ENCODE peak calls at places on chromosomes 11 and 22, in four cellular contexts. P, A, S and F are unnamed samples.

GRCh38 chr22:10727393-10727792 is 4800.6 kb upstream of the OR11H1 start:
- DNase-seq in A (no peak), S (no peak), P (no peak), F (no peak)

GRCh38 chr11:66981976-66982578 is 7.0 kb downstream of the C11orf86 start:
- DNase-seq in S (no peak), P (peak; percentile 95), A (peak; percentile 89), F (peak; percentile 92)

GRCh38 chr11:110463153-110463552 is 33.4 kb downstream of the FDX1 start:
- DNase-seq in P (peak; percentile 12), S (no peak), A (peak; percentile 72), F (peak; percentile 20)

GRCh38 chr11:13249992-13250391 is 27.6 kb upstream of the BMAL1 start:
- DNase-seq in P (no peak), S (no peak), A (no peak), F (no peak)

GRCh38 chr11:25667871-25668270 is 664.1 kb upstream of the ANO3 start:
- DNase-seq in S (no peak), P (no peak), A (no peak), F (no peak)

GRCh38 chr22:31122532-31123291 is at the start of gene INPP5J:
- DNase-seq in A (peak; percentile 37), S (no peak), P (peak; percentile 48), F (no peak)

GRCh38 chr11:134441706-134442105 is 29.7 kb upstream of the B3GAT1 start:
- DNase-seq in S (no peak), P (no peak), A (no peak), F (no peak)

GRCh38 chr22:47215851-47216250 is 453.4 kb downstream of the TBC1D22A start:
- DNase-seq in S (no peak), A (no peak), P (no peak), F (no peak)

GRCh38 chr11:15106201-15106965 is 8.3 kb upstream of the INSC start:
- DNase-seq in A (peak; percentile 51), S (no peak), P (no peak), F (peak; percentile 74)

GRCh38 chr11:116500833-116501622 is 271.8 kb downstream of the BUD13 start:
- DNase-seq in A (no peak), S (no peak), P (no peak), F (no peak)

GRCh38 chr11:8721740-8722139 is 39.1 kb downstream of the RPL27A start:
- DNase-seq in S (no peak), A (peak; percentile 70), P (peak; percentile 16), F (no peak)

GRCh38 chr11:75056806-75057205 is 39.9 kb downstream of the OR2AT4 start:
- DNase-seq in S (no peak), P (no peak), A (no peak), F (no peak)

GRCh38 chr11:68889948-68890446 is 13.6 kb downstream of the MRPL21 start:
- DNase-seq in A (peak; percentile 94), S (no peak), P (no peak), F (peak; percentile 10)

GRCh38 chr11:60922906-60923305 is 1.4 kb upstream of the TMEM132A start:
- DNase-seq in P (no peak), S (no peak), A (no peak), F (no peak)

GRCh38 chr11:121104223-121104831 is 3.3 kb downstream of the TECTA start:
- DNase-seq in A (no peak), P (no peak), S (no peak), F (no peak)

GRCh38 chr11:14644396-14645246 is 1.0 kb downstream of the PDE3B start:
- DNase-seq in A (peak; percentile 9), S (peak; percentile 28), P (no peak), F (no peak)

GRCh38 chr11:61580292-61580888 is 486 bp downstream of the SYT7 start:
- DNase-seq in A (no peak), P (peak; percentile 55), S (no peak), F (no peak)

GRCh38 chr11:75208444-75208843 is 32.1 kb upstream of the TPBGL start:
- DNase-seq in P (no peak), A (no peak), S (no peak), F (no peak)

GRCh38 chr22:37177221-37177620 is 10.8 kb downstream of the C1QTNF6 start:
- DNase-seq in P (no peak), A (no peak), S (no peak), F (no peak)

GRCh38 chr11:115941481-115941993 is 437.3 kb upstream of the CADM1 start:
- DNase-seq in S (no peak), A (no peak), P (no peak), F (peak; percentile 93)

GRCh38 chr22:21972293-21972779 is 10.3 kb downstream of the TOP3B start:
- DNase-seq in P (no peak), A (peak; percentile 33), S (peak; percentile 29), F (peak; percentile 39)

GRCh38 chr11:80487952-80488351 is 1047.1 kb upstream of the TENM4 start:
- DNase-seq in A (no peak), P (no peak), S (no peak), F (no peak)

GRCh38 chr11:18277560-18278271 is 11.7 kb downstream of the SAA1 start:
- DNase-seq in P (no peak), S (no peak), A (no peak), F (no peak)

GRCh38 chr11:65471410-65471762 is 27.5 kb upstream of the MALAT1 start:
- DNase-seq in P (peak; percentile 78), A (peak; percentile 80), S (no peak), F (peak; percentile 80)

GRCh38 chr11:120513436-120514315 is 2.1 kb downstream of the GRIK4 start:
- DNase-seq in S (no peak), P (no peak), A (no peak), F (no peak)

DNA sequence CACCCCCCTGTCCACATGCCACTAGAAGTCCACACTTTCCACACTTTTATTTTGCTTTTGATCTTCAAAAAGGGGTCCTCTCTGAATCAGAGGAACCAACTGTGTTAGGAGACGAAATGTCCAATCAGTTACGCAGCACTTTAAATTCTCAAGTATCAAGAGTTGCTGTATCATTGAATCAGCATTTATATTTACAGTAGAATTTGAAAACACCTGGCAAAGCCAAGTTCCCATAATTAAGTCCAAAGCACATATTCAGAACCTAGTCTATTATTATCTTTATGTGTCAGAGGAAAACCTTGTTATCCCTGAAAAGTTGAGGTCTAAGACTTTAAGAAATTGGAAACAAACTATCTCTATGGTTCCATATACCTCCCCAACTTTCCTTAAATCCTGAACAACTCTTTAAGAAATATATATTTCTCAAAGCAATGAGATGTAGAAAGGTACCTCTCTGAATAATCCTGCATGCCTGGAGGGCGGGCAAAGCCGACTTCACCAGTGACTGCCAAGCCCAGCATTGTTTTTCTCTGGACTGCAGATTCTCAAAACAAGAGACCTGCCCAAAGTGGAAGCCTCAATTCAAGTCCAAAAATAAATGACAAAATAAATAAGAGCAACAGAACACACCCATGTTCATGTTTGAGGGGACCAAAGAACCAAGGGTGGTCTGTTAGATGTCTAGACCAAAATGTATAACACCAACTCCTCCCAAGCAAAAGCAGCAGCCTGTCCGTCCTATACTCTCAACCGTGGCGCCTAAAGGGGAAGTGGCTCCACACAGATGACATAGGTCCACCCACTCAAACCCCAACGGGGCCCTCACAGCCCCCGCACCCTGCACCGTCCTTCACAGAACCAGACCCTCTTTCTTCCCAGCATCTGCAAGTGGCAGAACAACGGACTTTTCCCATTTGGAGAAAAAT is 76.0 kb upstream of the ARFGAP3 start:
- DNase-seq in S (no peak), A (peak; percentile 28), P (no peak), F (no peak)
- H3K4me3 ChIP-seq in S (no peak overlapping the region), A (peak overlapping the region; percentile 34), P (no peak overlapping the region), F (no peak overlapping the region)

GRCh38 chr22:48618326-48618725 is 1209.3 kb downstream of the BRD1 start:
- DNase-seq in P (no peak), A (no peak), S (no peak), F (no peak)
- H3K4me3 ChIP-seq in P (no peak overlapping the region), A (no peak overlapping the region), S (no peak overlapping the region), F (no peak overlapping the region)

DNA sequence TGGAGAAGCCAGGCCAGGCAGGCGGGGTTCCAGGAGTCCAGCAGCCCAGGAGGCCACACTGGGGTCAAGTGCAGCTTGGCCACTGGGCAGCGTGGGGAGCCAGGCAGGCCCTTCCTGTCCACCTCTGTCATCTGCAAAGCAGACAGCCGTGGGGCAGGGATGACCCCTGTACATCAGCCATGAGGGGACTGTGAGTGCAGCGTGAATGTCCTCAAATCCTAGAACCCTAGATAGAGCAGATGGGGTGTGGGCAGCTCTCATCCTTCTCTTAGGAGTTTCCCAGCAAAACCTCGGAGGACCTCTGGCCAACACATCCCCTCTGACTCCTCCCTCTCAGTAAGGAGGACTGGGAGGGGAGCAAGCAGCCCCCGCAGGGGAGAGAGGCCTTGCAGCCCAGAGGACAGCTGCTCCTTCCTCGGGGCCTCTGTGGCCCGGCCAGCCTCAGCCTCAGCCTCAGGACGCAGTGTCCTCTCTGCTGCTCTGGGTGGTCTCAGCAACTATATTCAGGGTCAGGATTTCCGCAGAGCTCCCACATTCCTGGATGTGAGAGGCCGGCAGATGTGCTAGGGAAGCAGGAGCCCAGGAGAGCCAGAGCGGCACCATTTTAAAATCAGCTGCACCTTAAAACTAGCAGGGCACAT is 820.5 kb downstream of the BRD1 start:
- DNase-seq in A (no peak), S (no peak), P (no peak), F (no peak)
- H3K4me3 ChIP-seq in A (no peak overlapping the region), S (no peak overlapping the region), P (no peak overlapping the region), F (no peak overlapping the region)

DNA sequence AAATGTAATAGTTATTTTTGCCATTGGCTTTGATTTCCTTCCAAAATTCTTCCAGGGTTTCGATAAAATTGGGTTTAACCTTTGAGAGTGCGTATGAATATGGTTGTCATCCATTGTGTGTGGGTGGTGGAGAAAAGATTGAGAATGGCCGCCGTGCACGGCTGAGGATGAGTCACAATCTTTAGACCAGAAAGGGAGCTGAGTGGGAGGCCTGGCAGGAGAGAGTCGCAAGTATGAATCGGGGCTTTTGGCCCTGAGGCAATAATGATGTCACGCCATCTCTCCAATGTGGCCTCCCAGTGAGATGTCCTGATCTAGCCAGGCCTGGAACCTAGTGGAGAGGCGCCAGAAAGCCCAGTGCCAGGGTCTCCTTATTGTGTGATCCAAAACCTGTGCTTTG is 33.1 kb upstream of the SMPD1 start:
- DNase-seq in A (peak; percentile 95), P (peak; percentile 2), S (no peak), F (peak; percentile 92)
- H3K4me3 ChIP-seq in A (no peak overlapping the region), P (no peak overlapping the region), S (no peak overlapping the region), F (no peak overlapping the region)

GRCh38 chr11:86192858-86193257 is 51.7 kb upstream of the EED start:
- DNase-seq in P (no peak), S (no peak), A (no peak), F (no peak)
- H3K4me3 ChIP-seq in P (peak overlapping the region; percentile 20), S (peak overlapping the region; percentile 54), A (no peak overlapping the region), F (no peak overlapping the region)

DNA sequence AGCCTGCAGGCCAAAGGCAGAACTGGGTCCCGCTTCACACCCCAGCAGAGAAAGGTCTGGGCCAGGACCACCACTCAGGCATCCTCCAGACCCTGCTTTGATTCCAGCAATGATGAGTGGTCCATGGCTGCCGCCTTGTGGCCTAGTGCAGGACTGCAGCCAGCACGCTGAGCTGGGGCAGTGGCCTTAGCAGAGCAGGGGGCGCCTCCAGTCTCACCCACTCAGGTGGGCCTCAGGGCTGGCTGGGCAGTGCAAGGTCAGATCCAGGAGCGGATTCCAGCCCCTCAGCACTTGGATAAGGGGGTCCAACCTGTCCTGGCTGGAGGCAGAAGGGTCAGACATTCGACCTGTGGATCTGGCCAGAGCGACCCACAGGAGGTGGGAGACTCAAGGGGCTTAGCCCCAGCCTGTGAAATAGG is 9.6 kb upstream of the PDE2A start:
- DNase-seq in A (peak; percentile 39), P (peak; percentile 71), S (peak; percentile 48), F (peak; percentile 37)
- H3K4me3 ChIP-seq in A (no peak overlapping the region), P (no peak overlapping the region), S (no peak overlapping the region), F (no peak overlapping the region)

GRCh38 chr11:19892387-19892786 is 179.8 kb downstream of the NAV2 start:
- DNase-seq in S (no peak), A (no peak), P (peak; percentile 54), F (no peak)
- H3K4me3 ChIP-seq in S (no peak overlapping the region), A (no peak overlapping the region), P (no peak overlapping the region), F (no peak overlapping the region)